ENCODE peak calls at places on chromosomes 12 and 14, in ten cellular contexts. E, A, U, I, G, B, O, Q, N and X are unnamed samples.

GRCh38 chr12:47276253-47277070 is 196.7 kb upstream of the AMIGO2 start:
- DNase-seq in I (peak; percentile 59), N (no peak), A (no peak), Q (no peak), G (peak; percentile 82), E (peak; percentile 68), B (peak; percentile 96), U (no peak), O (peak; percentile 48), X (peak; percentile 53)

GRCh38 chr14:34911209-34912150 is 36.3 kb upstream of the BAZ1A start:
- DNase-seq in B (no peak), A (no peak), Q (no peak), E (no peak), I (no peak), U (no peak), N (no peak), G (no peak), O (no peak), X (no peak)

GRCh38 chr14:28412076-28412475 is 354.5 kb upstream of the FOXG1 start:
- DNase-seq in U (no peak), N (no peak), I (no peak), Q (no peak), G (no peak), O (no peak), A (no peak), E (no peak), B (no peak), X (no peak)

GRCh38 chr12:49161092-49161795 is 27.6 kb downstream of the TUBA1A start:
- DNase-seq in U (no peak), Q (no peak), I (no peak), N (no peak), A (no peak), E (no peak), B (no peak), G (no peak), O (no peak), X (no peak)

GRCh38 chr12:123886258-123886657 is 86.4 kb downstream of the CCDC92 start:
- DNase-seq in E (no peak), U (no peak), O (no peak), G (no peak), N (no peak), Q (no peak), A (no peak), B (no peak), I (no peak), X (no peak)

GRCh38 chr12:132323171-132324010 is 6.0 kb downstream of the GALNT9 start:
- DNase-seq in O (no peak), B (peak; percentile 22), U (no peak), G (no peak), A (no peak), I (no peak), E (no peak), N (no peak), Q (no peak), X (no peak)

GRCh38 chr12:44500423-44500822 is 375.7 kb downstream of the NELL2 start:
- DNase-seq in G (peak; percentile 46), Q (peak; percentile 59), O (no peak), E (no peak), I (no peak), A (no peak), B (no peak), U (no peak), N (no peak), X (peak; percentile 8)

GRCh38 chr12:19910681-19911080 is 457.7 kb upstream of the PDE3A start:
- DNase-seq in Q (no peak), B (no peak), N (no peak), I (no peak), G (no peak), A (no peak), U (no peak), O (no peak), E (no peak), X (no peak)

GRCh38 chr12:29562167-29562776 is 64.8 kb upstream of the OVCH1 start:
- DNase-seq in I (no peak), U (no peak), E (peak; percentile 87), O (no peak), G (no peak), B (no peak), Q (peak; percentile 74), N (no peak), A (no peak), X (no peak)

GRCh38 chr12:60279224-60279623 is 683.4 kb downstream of the SLC16A7 start:
- DNase-seq in Q (no peak), N (no peak), B (no peak), U (no peak), A (no peak), O (no peak), E (no peak), I (no peak), G (no peak), X (no peak)

GRCh38 chr12:2944401-2945047 is 14.7 kb upstream of the TEAD4 start:
- DNase-seq in Q (peak; percentile 66), E (peak; percentile 81), I (peak; percentile 47), O (peak; percentile 86), A (peak; percentile 79), U (peak; percentile 49), B (peak; percentile 70), N (peak; percentile 52), G (peak; percentile 59), X (peak; percentile 66)

GRCh38 chr12:124083708-124084107 is 110.7 kb downstream of the ZNF664 start:
- DNase-seq in A (no peak), G (no peak), I (no peak), N (no peak), B (no peak), U (no peak), Q (no peak), O (no peak), E (no peak), X (no peak)

GRCh38 chr12:119642986-119643385 is 24.9 kb upstream of the PRKAB1 start:
- DNase-seq in Q (no peak), N (no peak), I (no peak), B (no peak), U (no peak), E (no peak), G (no peak), O (no peak), A (no peak), X (no peak)

GRCh38 chr12:38282886-38283285 is 33.7 kb upstream of the ALG10B start:
- DNase-seq in B (no peak), N (no peak), E (no peak), Q (no peak), O (no peak), A (no peak), G (no peak), U (no peak), I (no peak), X (no peak)

DNA sequence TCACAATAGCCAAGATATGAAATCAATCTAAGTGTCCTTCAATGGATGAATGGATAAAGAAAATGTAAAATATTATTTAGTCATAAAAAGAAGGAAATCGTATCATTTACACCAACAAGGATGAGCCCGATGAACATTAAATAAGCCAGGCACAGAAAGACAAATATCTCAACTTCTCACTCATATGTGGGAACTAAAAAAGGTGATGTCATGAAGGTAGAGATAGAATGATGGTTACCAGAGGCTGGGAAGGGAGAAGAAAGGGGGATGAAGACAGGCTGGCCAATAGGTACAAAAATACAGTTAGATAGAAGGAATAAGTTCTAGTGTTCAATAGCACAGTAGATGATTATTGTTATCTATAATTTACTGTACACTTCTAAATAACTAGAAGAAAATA is 94.9 kb upstream of the RAP1B start:
- DNase-seq in B (no peak), Q (no peak), A (no peak), O (no peak), U (no peak), G (no peak), N (no peak), E (no peak), I (no peak), X (no peak)
- H3K4me1 ChIP-seq in B (no peaks in the 10 kb centered on the region), Q (no peaks in the 10 kb centered on the region), A (no peaks in the 10 kb centered on the region), O (peaks cover 13% of the 10 kb centered on the region), U (no peaks in the 10 kb centered on the region), G (no peaks in the 10 kb centered on the region), N (no peaks in the 10 kb centered on the region), E (peaks cover 2% of the 10 kb centered on the region), I (no peaks in the 10 kb centered on the region), X (peaks cover 11% of the 10 kb centered on the region)

GRCh38 chr14:89394920-89395319 is 22.1 kb downstream of the FOXN3 start:
- DNase-seq in I (no peak), E (no peak), A (no peak), O (no peak), G (no peak), B (no peak), Q (peak; percentile 6), N (no peak), U (no peak), X (no peak)

GRCh38 chr14:89393346-89393745 is 23.7 kb downstream of the FOXN3 start:
- DNase-seq in G (no peak), U (no peak), O (no peak), A (no peak), B (no peak), E (no peak), N (no peak), I (no peak), Q (peak; percentile 4), X (no peak)

GRCh38 chr14:89388853-89389252 is 28.2 kb downstream of the FOXN3 start:
- DNase-seq in O (no peak), E (peak; percentile 46), G (no peak), N (no peak), B (no peak), A (no peak), I (no peak), Q (peak; percentile 58), U (no peak), X (no peak)

GRCh38 chr14:89391123-89391522 is 25.9 kb downstream of the FOXN3 start:
- DNase-seq in G (no peak), A (no peak), U (no peak), Q (peak; percentile 4), N (no peak), O (no peak), E (peak; percentile 71), I (no peak), B (no peak), X (no peak)

DNA sequence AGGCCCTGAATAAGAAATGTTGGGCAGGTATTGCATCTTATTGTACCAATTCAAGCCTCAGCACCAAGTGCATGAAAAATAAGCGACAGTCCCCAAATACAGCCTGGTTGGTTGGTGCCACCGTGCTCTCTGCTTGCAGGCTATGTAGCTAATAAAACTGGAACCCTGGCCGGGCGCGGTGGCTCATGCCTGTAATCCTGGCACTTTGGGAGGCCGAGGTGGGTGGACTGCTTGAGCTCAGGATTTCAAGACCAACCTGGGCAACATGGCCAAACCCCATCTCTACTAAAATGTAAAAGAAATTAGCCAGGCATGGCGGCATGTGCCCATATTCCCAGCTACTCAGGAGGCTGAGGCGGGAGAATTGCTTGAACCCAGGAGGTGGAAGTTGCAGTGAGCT is 25.5 kb downstream of the FOXN3 start:
- DNase-seq in Q (peak; percentile 39), A (no peak), E (no peak), B (no peak), U (no peak), O (no peak), G (no peak), N (no peak), I (no peak), X (no peak)
- H3K4me1 ChIP-seq in Q (peaks cover 35% of the 10 kb centered on the region), A (peaks cover 23% of the 10 kb centered on the region), E (peaks cover 61% of the 10 kb centered on the region), B (peaks cover 3% of the 10 kb centered on the region), U (peaks cover 2% of the 10 kb centered on the region), O (no peaks in the 10 kb centered on the region), G (peaks cover 1% of the 10 kb centered on the region), N (peaks cover 9% of the 10 kb centered on the region), I (peaks cover 11% of the 10 kb centered on the region), X (no peaks in the 10 kb centered on the region)

GRCh38 chr12:108855284-108856169 is 1.9 kb downstream of the SSH1 start:
- DNase-seq in O (peak; percentile 37), E (peak; percentile 63), N (no peak), G (no peak), B (no peak), U (no peak), Q (no peak), I (no peak), A (no peak), X (no peak)
- H3K4me1 ChIP-seq in O (peaks cover 10% of the 10 kb centered on the region), E (peaks cover 67% of the 10 kb centered on the region), N (peaks cover 62% of the 10 kb centered on the region), G (peaks cover 30% of the 10 kb centered on the region), B (peaks cover 28% of the 10 kb centered on the region), U (peaks cover 18% of the 10 kb centered on the region), Q (peaks cover 63% of the 10 kb centered on the region), I (peaks cover 7% of the 10 kb centered on the region), A (peaks cover 6% of the 10 kb centered on the region), X (peaks cover 22% of the 10 kb centered on the region)

GRCh38 chr12:64611430-64612286 is 1.4 kb downstream of the RASSF3 start:
- DNase-seq in G (no peak), A (peak; percentile 68), Q (peak; percentile 80), N (no peak), O (no peak), U (no peak), I (peak; percentile 43), E (peak; percentile 67), B (peak; percentile 57), X (peak; percentile 50)
- H3K4me1 ChIP-seq in G (peaks cover 54% of the 10 kb centered on the region), A (peaks cover 12% of the 10 kb centered on the region), Q (peaks cover 35% of the 10 kb centered on the region), N (peaks cover 25% of the 10 kb centered on the region), O (peaks cover 5% of the 10 kb centered on the region), U (peaks cover 7% of the 10 kb centered on the region), I (peaks cover 10% of the 10 kb centered on the region), E (peaks cover 37% of the 10 kb centered on the region), B (peaks cover 58% of the 10 kb centered on the region), X (peaks cover 7% of the 10 kb centered on the region)